ENCODE peak calls at places on chromosomes 3 and 15, in nine cellular contexts. C is esophagus muscularis mucosa, A is upper lobe of left lung, U is stomach, I is H1, H is transverse colon, Z is K562, N is GM12878, T is HepG2. W is an unnamed sample.

GRCh38 chr3:146133436-146133835 is 27.5 kb downstream of the PLOD2 start:
- DNase-seq in U (no peak), C (no peak), N (no peak), T (peak; percentile 42), I (no peak), A (no peak), H (no peak), Z (no peak), W (no peak)

GRCh38 chr3:35291837-35292236 is 347.5 kb upstream of the ARPP21 start:
- DNase-seq in A (no peak), Z (no peak), H (no peak), T (no peak), C (no peak), I (no peak), N (no peak), U (no peak), W (no peak)

GRCh38 chr3:54819926-54820325 is 107.9 kb downstream of the LRTM1 start:
- DNase-seq in A (no peak), C (peak; percentile 50), U (no peak), H (no peak), T (no peak), I (no peak), Z (no peak), N (no peak), W (no peak)

GRCh38 chr3:152197451-152197850 is 71.3 kb upstream of the MBNL1 start:
- DNase-seq in U (no peak), I (no peak), H (no peak), T (no peak), C (no peak), Z (no peak), N (no peak), A (no peak), W (no peak)

GRCh38 chr3:189724366-189724765 is 93.2 kb downstream of the TP63 start:
- DNase-seq in U (no peak), Z (no peak), C (no peak), T (no peak), I (no peak), A (no peak), N (no peak), H (no peak), W (no peak)

GRCh38 chr3:14532691-14533456 is 7.3 kb downstream of the GRIP2 start:
- DNase-seq in I (peak; percentile 88), A (no peak), C (no peak), N (no peak), H (peak; percentile 78), Z (peak; percentile 80), U (peak; percentile 94), T (peak; percentile 9), W (no peak)

GRCh38 chr3:50372349-50372748 is 13.0 kb upstream of the TMEM115 start:
- DNase-seq in A (no peak), N (no peak), Z (peak; percentile 69), H (peak; percentile 75), T (no peak), C (no peak), U (no peak), I (no peak), W (no peak)

GRCh38 chr15:66389098-66389858 is 2.6 kb downstream of the MAP2K1 start:
- DNase-seq in A (no peak), T (no peak), C (no peak), U (no peak), H (no peak), Z (no peak), N (no peak), I (no peak), W (no peak)

GRCh38 chr3:8606666-8607065 is 37.9 kb downstream of the SSUH2 start:
- DNase-seq in I (no peak), N (no peak), U (no peak), A (no peak), C (no peak), T (no peak), Z (no peak), H (no peak), W (no peak)

GRCh38 chr3:134694946-134695543 is 44.2 kb upstream of the KY start:
- DNase-seq in C (no peak), U (no peak), T (no peak), N (no peak), H (no peak), A (no peak), I (no peak), Z (no peak), W (no peak)

GRCh38 chr15:55897560-55898336 is 95.7 kb downstream of the NEDD4 start:
- DNase-seq in U (peak; percentile 51), Z (peak; percentile 65), N (no peak), H (peak; percentile 47), A (no peak), I (peak; percentile 62), T (peak; percentile 41), C (no peak), W (no peak)

GRCh38 chr15:66758844-66759243 is 56.8 kb downstream of the SMAD6 start:
- DNase-seq in C (no peak), T (no peak), A (no peak), N (no peak), Z (no peak), U (no peak), H (no peak), I (no peak), W (no peak)

GRCh38 chr3:46667061-46667621 is 26.3 kb downstream of the ALS2CL start:
- DNase-seq in I (peak; percentile 39), Z (no peak), T (no peak), U (peak; percentile 14), A (no peak), N (no peak), C (no peak), H (peak; percentile 5), W (peak; percentile 57)

GRCh38 chr3:150114873-150115570 is 144.3 kb upstream of the PFN2 start:
- DNase-seq in H (no peak), U (no peak), T (no peak), A (no peak), I (no peak), Z (no peak), C (no peak), N (peak; percentile 69), W (no peak)

GRCh38 chr3:41893977-41894376 is 67.9 kb downstream of the ULK4 start:
- DNase-seq in T (peak; percentile 30), C (no peak), I (no peak), N (no peak), Z (peak; percentile 52), A (no peak), H (no peak), U (no peak), W (no peak)
- TF ChIP-seq EP300 in T (no peak), C (no peak), I (no peak), N (no peak), Z (no peak), A (no peak), H (no peak), U (no peak), W (no peak)

GRCh38 chr15:63381301-63382192 is at the start of gene CA12:
- DNase-seq in N (no peak), Z (no peak), I (peak; percentile 74), T (peak; percentile 28), A (peak; percentile 90), H (peak; percentile 77), U (peak; percentile 45), C (no peak), W (peak; percentile 51)
- H3K4me3 ChIP-seq in N (no peak within 1 kb of the TSS), Z (no peak within 1 kb of the TSS), I (peak within 1 kb of the TSS; percentile 66), T (peak within 1 kb of the TSS; percentile 48), A (peak within 1 kb of the TSS; percentile 50), H (peak within 1 kb of the TSS; percentile 64), U (peak within 1 kb of the TSS; percentile 59), C (peak within 1 kb of the TSS; percentile 65), W (peak within 1 kb of the TSS; percentile 48)

DNA sequence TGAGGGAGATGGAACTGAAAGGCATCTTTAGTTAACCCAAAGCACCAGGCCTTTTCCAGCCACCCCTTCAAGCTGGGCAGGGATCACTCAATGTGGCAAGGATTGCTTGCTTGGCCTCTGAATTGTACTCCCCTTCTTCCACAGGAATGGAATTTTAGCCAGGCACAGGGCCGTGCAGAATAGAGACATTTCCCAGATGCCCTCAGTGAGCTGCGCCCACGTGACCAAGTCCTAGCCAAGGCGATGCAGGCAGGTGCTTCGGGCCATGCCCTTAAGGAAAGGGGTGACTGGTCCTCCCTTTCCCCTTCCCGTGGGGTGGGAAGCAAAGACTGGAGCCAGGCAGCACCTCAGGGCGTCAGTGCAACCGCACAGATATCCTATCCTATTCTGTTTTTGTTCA is 17.9 kb downstream of the GP9 start:
- DNase-seq in H (no peak), C (no peak), T (no peak), Z (no peak), N (no peak), I (no peak), A (no peak), U (no peak), W (no peak)
- TF ChIP-seq POLR2AphosphoS5 in H (no peak), C (no peak), T (no peak), Z (no peak), N (no peak), I (no peak), A (no peak), U (no peak), W (peak; percentile 48)

GRCh38 chr3:170469151-170470062 is 50.7 kb downstream of the CLDN11 start:
- DNase-seq in Z (no peak), N (no peak), H (no peak), I (peak; percentile 16), U (no peak), A (no peak), T (no peak), C (peak; percentile 68), W (peak; percentile 70)
- TF ChIP-seq EP300 in Z (no peak), N (no peak), H (no peak), I (no peak), U (no peak), A (no peak), T (no peak), C (no peak), W (no peak)

W was measured in sigmoid colon.